ENCODE peak calls at places on chromosomes 12 and 14, in nine cellular contexts. One of them, this sample, is unnamed.

GRCh38 chr12:39538679-39539104 is 80.9 kb downstream of the ABCD2 start:
- DNase-seq in DMS53: no peak
- DNase-seq in memory B cell: no peak
- DNase-seq in HuH-7: no peak
- DNase-seq in neural progenitor cell: no peak
- DNase-seq in activated CD4-positive, alpha-beta T cell treated with anti-CD3 and anti-CD28 coated beads for 36 hours: no peak
- DNase-seq in HEK293T: no peak
- DNase-seq in NCI-H1048: no peak
- DNase-seq in BJ: no peak
- DNase-seq in this sample: no peak

GRCh38 chr12:40745386-40745785 is 53.1 kb downstream of the CNTN1 start:
- DNase-seq in DMS53: peak
- DNase-seq in memory B cell: no peak
- DNase-seq in HuH-7: no peak
- DNase-seq in neural progenitor cell: peak
- DNase-seq in activated CD4-positive, alpha-beta T cell treated with anti-CD3 and anti-CD28 coated beads for 36 hours: no peak
- DNase-seq in HEK293T: no peak
- DNase-seq in NCI-H1048: no peak
- DNase-seq in BJ: no peak
- DNase-seq in this sample: no peak

GRCh38 chr14:87059060-87059827 is 933.7 kb downstream of the GALC start:
- DNase-seq in DMS53: no peak
- DNase-seq in memory B cell: no peak
- DNase-seq in HuH-7: no peak
- DNase-seq in neural progenitor cell: no peak
- DNase-seq in activated CD4-positive, alpha-beta T cell treated with anti-CD3 and anti-CD28 coated beads for 36 hours: no peak
- DNase-seq in HEK293T: no peak
- DNase-seq in NCI-H1048: no peak
- DNase-seq in BJ: no peak
- DNase-seq in this sample: no peak

GRCh38 chr14:79571361-79571760 is 639.9 kb downstream of the DIO2 start:
- DNase-seq in DMS53: no peak
- DNase-seq in memory B cell: no peak
- DNase-seq in HuH-7: no peak
- DNase-seq in neural progenitor cell: peak
- DNase-seq in activated CD4-positive, alpha-beta T cell treated with anti-CD3 and anti-CD28 coated beads for 36 hours: no peak
- DNase-seq in HEK293T: no peak
- DNase-seq in NCI-H1048: no peak
- DNase-seq in BJ: no peak
- DNase-seq in this sample: no peak

GRCh38 chr12:53115112-53115890 is 12.0 kb downstream of the SOAT2 start:
- DNase-seq in DMS53: no peak
- DNase-seq in memory B cell: no peak
- DNase-seq in HuH-7: no peak
- DNase-seq in neural progenitor cell: peak
- DNase-seq in activated CD4-positive, alpha-beta T cell treated with anti-CD3 and anti-CD28 coated beads for 36 hours: peak
- DNase-seq in HEK293T: no peak
- DNase-seq in NCI-H1048: no peak
- DNase-seq in BJ: no peak
- DNase-seq in this sample: no peak

GRCh38 chr12:442235-442884 is 17.4 kb upstream of the B4GALNT3 start:
- DNase-seq in DMS53: peak
- DNase-seq in memory B cell: peak
- DNase-seq in HuH-7: peak
- DNase-seq in neural progenitor cell: peak
- DNase-seq in activated CD4-positive, alpha-beta T cell treated with anti-CD3 and anti-CD28 coated beads for 36 hours: peak
- DNase-seq in HEK293T: peak
- DNase-seq in NCI-H1048: peak
- DNase-seq in BJ: no peak
- DNase-seq in this sample: peak

GRCh38 chr12:110079477-110080400 is 31.4 kb upstream of the C12orf76 start:
- DNase-seq in DMS53: peak
- DNase-seq in memory B cell: peak
- DNase-seq in HuH-7: no peak
- DNase-seq in neural progenitor cell: no peak
- DNase-seq in activated CD4-positive, alpha-beta T cell treated with anti-CD3 and anti-CD28 coated beads for 36 hours: peak
- DNase-seq in HEK293T: no peak
- DNase-seq in NCI-H1048: no peak
- DNase-seq in BJ: no peak
- DNase-seq in this sample: no peak

GRCh38 chr12:9646794-9647622 is 22.5 kb upstream of the CLEC2D start:
- DNase-seq in DMS53: peak
- DNase-seq in memory B cell: no peak
- DNase-seq in HuH-7: no peak
- DNase-seq in neural progenitor cell: peak
- DNase-seq in activated CD4-positive, alpha-beta T cell treated with anti-CD3 and anti-CD28 coated beads for 36 hours: peak
- DNase-seq in HEK293T: no peak
- DNase-seq in NCI-H1048: no peak
- DNase-seq in BJ: no peak
- DNase-seq in this sample: no peak

GRCh38 chr12:31118831-31119530 is 45.3 kb downstream of the DDX11 start:
- DNase-seq in DMS53: peak
- DNase-seq in memory B cell: peak
- DNase-seq in HuH-7: peak
- DNase-seq in neural progenitor cell: peak
- DNase-seq in activated CD4-positive, alpha-beta T cell treated with anti-CD3 and anti-CD28 coated beads for 36 hours: peak
- DNase-seq in HEK293T: peak
- DNase-seq in NCI-H1048: peak
- DNase-seq in BJ: no peak
- DNase-seq in this sample: peak

GRCh38 chr14:101475468-101476257 is 85.6 kb upstream of the DIO3 start:
- DNase-seq in DMS53: no peak
- DNase-seq in memory B cell: no peak
- DNase-seq in HuH-7: no peak
- DNase-seq in neural progenitor cell: no peak
- DNase-seq in activated CD4-positive, alpha-beta T cell treated with anti-CD3 and anti-CD28 coated beads for 36 hours: no peak
- DNase-seq in HEK293T: no peak
- DNase-seq in NCI-H1048: no peak
- DNase-seq in BJ: peak
- DNase-seq in this sample: no peak

GRCh38 chr12:45416161-45416560 is 200.3 kb downstream of the ANO6 start:
- DNase-seq in DMS53: no peak
- DNase-seq in memory B cell: no peak
- DNase-seq in HuH-7: no peak
- DNase-seq in neural progenitor cell: no peak
- DNase-seq in activated CD4-positive, alpha-beta T cell treated with anti-CD3 and anti-CD28 coated beads for 36 hours: no peak
- DNase-seq in HEK293T: no peak
- DNase-seq in NCI-H1048: no peak
- DNase-seq in BJ: no peak
- DNase-seq in this sample: no peak

GRCh38 chr12:389138-390096 is at the start of gene KDM5A:
- DNase-seq in DMS53: no peak
- DNase-seq in memory B cell: peak
- DNase-seq in HuH-7: peak
- DNase-seq in neural progenitor cell: peak
- DNase-seq in activated CD4-positive, alpha-beta T cell treated with anti-CD3 and anti-CD28 coated beads for 36 hours: peak
- DNase-seq in HEK293T: peak
- DNase-seq in NCI-H1048: no peak
- DNase-seq in BJ: peak
- DNase-seq in this sample: peak

GRCh38 chr14:44612002-44612401 is 104.9 kb upstream of the FSCB start:
- DNase-seq in DMS53: no peak
- DNase-seq in memory B cell: no peak
- DNase-seq in HuH-7: no peak
- DNase-seq in neural progenitor cell: no peak
- DNase-seq in activated CD4-positive, alpha-beta T cell treated with anti-CD3 and anti-CD28 coated beads for 36 hours: no peak
- DNase-seq in HEK293T: no peak
- DNase-seq in NCI-H1048: no peak
- DNase-seq in BJ: no peak
- DNase-seq in this sample: no peak

GRCh38 chr12:47965581-47965980 is 2.2 kb downstream of the TMEM106C start:
- DNase-seq in DMS53: no peak
- DNase-seq in memory B cell: no peak
- DNase-seq in HuH-7: no peak
- DNase-seq in neural progenitor cell: no peak
- DNase-seq in activated CD4-positive, alpha-beta T cell treated with anti-CD3 and anti-CD28 coated beads for 36 hours: no peak
- DNase-seq in HEK293T: no peak
- DNase-seq in NCI-H1048: no peak
- DNase-seq in BJ: no peak
- DNase-seq in this sample: no peak

GRCh38 chr12:65470261-65470660 is 191.8 kb downstream of the MSRB3 start:
- DNase-seq in DMS53: no peak
- DNase-seq in memory B cell: no peak
- DNase-seq in HuH-7: no peak
- DNase-seq in neural progenitor cell: no peak
- DNase-seq in activated CD4-positive, alpha-beta T cell treated with anti-CD3 and anti-CD28 coated beads for 36 hours: no peak
- DNase-seq in HEK293T: no peak
- DNase-seq in NCI-H1048: no peak
- DNase-seq in BJ: no peak
- DNase-seq in this sample: no peak

GRCh38 chr12:112584266-112584722 is 165.5 kb downstream of the PTPN11 start:
- DNase-seq in DMS53: peak
- DNase-seq in memory B cell: no peak
- DNase-seq in HuH-7: peak
- DNase-seq in neural progenitor cell: peak
- DNase-seq in activated CD4-positive, alpha-beta T cell treated with anti-CD3 and anti-CD28 coated beads for 36 hours: no peak
- DNase-seq in HEK293T: peak
- DNase-seq in NCI-H1048: peak
- DNase-seq in BJ: no peak
- DNase-seq in this sample: no peak

GRCh38 chr14:100644383-100644782 is 57.2 kb upstream of the BEGAIN start:
- DNase-seq in DMS53: no peak
- DNase-seq in memory B cell: no peak
- DNase-seq in HuH-7: no peak
- DNase-seq in neural progenitor cell: no peak
- DNase-seq in activated CD4-positive, alpha-beta T cell treated with anti-CD3 and anti-CD28 coated beads for 36 hours: no peak
- DNase-seq in HEK293T: no peak
- DNase-seq in NCI-H1048: no peak
- DNase-seq in BJ: no peak
- DNase-seq in this sample: no peak

GRCh38 chr14:65164068-65164824 is 61.9 kb upstream of the MAX start:
- DNase-seq in DMS53: peak
- DNase-seq in memory B cell: peak
- DNase-seq in HuH-7: peak
- DNase-seq in neural progenitor cell: peak
- DNase-seq in activated CD4-positive, alpha-beta T cell treated with anti-CD3 and anti-CD28 coated beads for 36 hours: peak
- DNase-seq in HEK293T: peak
- DNase-seq in NCI-H1048: no peak
- DNase-seq in BJ: no peak
- DNase-seq in this sample: peak

GRCh38 chr12:27164330-27165045 is 79.6 kb upstream of the STK38L start:
- DNase-seq in DMS53: no peak
- DNase-seq in memory B cell: no peak
- DNase-seq in HuH-7: no peak
- DNase-seq in neural progenitor cell: no peak
- DNase-seq in activated CD4-positive, alpha-beta T cell treated with anti-CD3 and anti-CD28 coated beads for 36 hours: no peak
- DNase-seq in HEK293T: no peak
- DNase-seq in NCI-H1048: no peak
- DNase-seq in BJ: no peak
- DNase-seq in this sample: no peak

GRCh38 chr14:74713395-74713735 is 421 bp downstream of the FCF1 start:
- DNase-seq in DMS53: no peak
- DNase-seq in memory B cell: no peak
- DNase-seq in HuH-7: no peak
- DNase-seq in neural progenitor cell: no peak
- DNase-seq in activated CD4-positive, alpha-beta T cell treated with anti-CD3 and anti-CD28 coated beads for 36 hours: no peak
- DNase-seq in HEK293T: no peak
- DNase-seq in NCI-H1048: no peak
- DNase-seq in BJ: no peak
- DNase-seq in this sample: no peak

GRCh38 chr12:1911598-1912575 is 6.6 kb downstream of the CACNA2D4 start:
- DNase-seq in DMS53: peak
- DNase-seq in memory B cell: no peak
- DNase-seq in HuH-7: peak
- DNase-seq in neural progenitor cell: no peak
- DNase-seq in activated CD4-positive, alpha-beta T cell treated with anti-CD3 and anti-CD28 coated beads for 36 hours: no peak
- DNase-seq in HEK293T: peak
- DNase-seq in NCI-H1048: no peak
- DNase-seq in BJ: no peak
- DNase-seq in this sample: no peak

GRCh38 chr12:95343461-95344230 is 126.0 kb downstream of the VEZT start:
- DNase-seq in DMS53: no peak
- DNase-seq in memory B cell: no peak
- DNase-seq in HuH-7: no peak
- DNase-seq in neural progenitor cell: no peak
- DNase-seq in activated CD4-positive, alpha-beta T cell treated with anti-CD3 and anti-CD28 coated beads for 36 hours: no peak
- DNase-seq in HEK293T: no peak
- DNase-seq in NCI-H1048: no peak
- DNase-seq in BJ: no peak
- DNase-seq in this sample: no peak

GRCh38 chr12:52267266-52267665 is 7.2 kb upstream of the KRT86 start:
- DNase-seq in DMS53: no peak
- DNase-seq in memory B cell: no peak
- DNase-seq in HuH-7: no peak
- DNase-seq in neural progenitor cell: no peak
- DNase-seq in activated CD4-positive, alpha-beta T cell treated with anti-CD3 and anti-CD28 coated beads for 36 hours: no peak
- DNase-seq in HEK293T: no peak
- DNase-seq in NCI-H1048: no peak
- DNase-seq in BJ: no peak
- DNase-seq in this sample: no peak

GRCh38 chr12:83808591-83808990 is 1104.0 kb downstream of the SLC6A15 start:
- DNase-seq in DMS53: no peak
- DNase-seq in memory B cell: no peak
- DNase-seq in HuH-7: no peak
- DNase-seq in neural progenitor cell: no peak
- DNase-seq in activated CD4-positive, alpha-beta T cell treated with anti-CD3 and anti-CD28 coated beads for 36 hours: no peak
- DNase-seq in HEK293T: no peak
- DNase-seq in NCI-H1048: no peak
- DNase-seq in BJ: no peak
- DNase-seq in this sample: no peak

GRCh38 chr12:6438345-6438744 is 6.4 kb upstream of the CD27 start:
- DNase-seq in DMS53: no peak
- DNase-seq in memory B cell: no peak
- DNase-seq in HuH-7: no peak
- DNase-seq in neural progenitor cell: no peak
- DNase-seq in activated CD4-positive, alpha-beta T cell treated with anti-CD3 and anti-CD28 coated beads for 36 hours: no peak
- DNase-seq in HEK293T: no peak
- DNase-seq in NCI-H1048: no peak
- DNase-seq in BJ: no peak
- DNase-seq in this sample: no peak

GRCh38 chr14:99944241-99944651 is 121.0 kb upstream of the EVL start:
- DNase-seq in DMS53: no peak
- DNase-seq in memory B cell: no peak
- DNase-seq in HuH-7: no peak
- DNase-seq in neural progenitor cell: no peak
- DNase-seq in activated CD4-positive, alpha-beta T cell treated with anti-CD3 and anti-CD28 coated beads for 36 hours: no peak
- DNase-seq in HEK293T: no peak
- DNase-seq in NCI-H1048: no peak
- DNase-seq in BJ: no peak
- DNase-seq in this sample: no peak

GRCh38 chr12:115946867-115947695 is 330.4 kb downstream of the MED13L start:
- DNase-seq in DMS53: peak
- DNase-seq in memory B cell: no peak
- DNase-seq in HuH-7: no peak
- DNase-seq in neural progenitor cell: peak
- DNase-seq in activated CD4-positive, alpha-beta T cell treated with anti-CD3 and anti-CD28 coated beads for 36 hours: no peak
- DNase-seq in HEK293T: peak
- DNase-seq in NCI-H1048: no peak
- DNase-seq in BJ: no peak
- DNase-seq in this sample: no peak

GRCh38 chr12:93886533-93887511 is 209.6 kb downstream of the CRADD start:
- DNase-seq in DMS53: no peak
- DNase-seq in memory B cell: no peak
- DNase-seq in HuH-7: no peak
- DNase-seq in neural progenitor cell: no peak
- DNase-seq in activated CD4-positive, alpha-beta T cell treated with anti-CD3 and anti-CD28 coated beads for 36 hours: no peak
- DNase-seq in HEK293T: peak
- DNase-seq in NCI-H1048: no peak
- DNase-seq in BJ: peak
- DNase-seq in this sample: no peak

GRCh38 chr12:15756822-15757221 is 32.4 kb downstream of the EPS8 start:
- DNase-seq in DMS53: no peak
- DNase-seq in memory B cell: no peak
- DNase-seq in HuH-7: no peak
- DNase-seq in neural progenitor cell: no peak
- DNase-seq in activated CD4-positive, alpha-beta T cell treated with anti-CD3 and anti-CD28 coated beads for 36 hours: no peak
- DNase-seq in HEK293T: no peak
- DNase-seq in NCI-H1048: no peak
- DNase-seq in BJ: no peak
- DNase-seq in this sample: no peak

GRCh38 chr14:72201645-72202044 is 269.4 kb downstream of the RGS6 start:
- DNase-seq in DMS53: no peak
- DNase-seq in memory B cell: no peak
- DNase-seq in HuH-7: no peak
- DNase-seq in neural progenitor cell: no peak
- DNase-seq in activated CD4-positive, alpha-beta T cell treated with anti-CD3 and anti-CD28 coated beads for 36 hours: no peak
- DNase-seq in HEK293T: no peak
- DNase-seq in NCI-H1048: no peak
- DNase-seq in BJ: no peak
- DNase-seq in this sample: no peak

GRCh38 chr14:67221248-67221981 is 19.8 kb upstream of the PALS1 start:
- DNase-seq in DMS53: no peak
- DNase-seq in memory B cell: no peak
- DNase-seq in HuH-7: no peak
- DNase-seq in neural progenitor cell: no peak
- DNase-seq in activated CD4-positive, alpha-beta T cell treated with anti-CD3 and anti-CD28 coated beads for 36 hours: no peak
- DNase-seq in HEK293T: peak
- DNase-seq in NCI-H1048: no peak
- DNase-seq in BJ: peak
- DNase-seq in this sample: peak

This sample was measured in T47D.